ENCODE peak calls at places on chromosome 2, in ten cellular contexts. M is suprapubic skin, A is sigmoid colon, O is GM12878, F is transverse colon, B is H1, N is K562, Q is esophagus muscularis mucosa, P is upper lobe of left lung, K is HepG2. Y is an unnamed sample.

GRCh38 chr2:102147935-102148334 is 5.4 kb downstream of the IL1R1 start:
- DNase-seq in Q (no peak), M (no peak), N (no peak), K (no peak), P (no peak), B (no peak), A (no peak), F (no peak), O (no peak), Y (no peak)

GRCh38 chr2:239831272-239831731 is 193.8 kb downstream of the NDUFA10 start:
- DNase-seq in K (no peak), N (no peak), A (peak; percentile 63), O (no peak), M (peak; percentile 56), B (peak; percentile 52), P (no peak), Q (peak; percentile 90), F (no peak), Y (peak; percentile 17)

GRCh38 chr2:176758426-176758825 is 454.2 kb upstream of the HNRNPA3 start:
- DNase-seq in M (no peak), O (no peak), F (no peak), A (no peak), B (no peak), Q (no peak), K (no peak), N (no peak), P (no peak), Y (no peak)

GRCh38 chr2:216683846-216684245 is 11.5 kb downstream of the IGFBP5 start:
- DNase-seq in O (no peak), B (no peak), F (peak; percentile 54), M (peak; percentile 91), P (no peak), K (peak; percentile 61), Q (peak; percentile 96), N (no peak), A (peak; percentile 95), Y (no peak)

GRCh38 chr2:168434164-168434563 is 21.9 kb upstream of the CERS6 start:
- DNase-seq in M (no peak), A (no peak), K (no peak), P (no peak), O (no peak), F (peak; percentile 56), B (no peak), Q (no peak), N (no peak), Y (peak; percentile 52)

GRCh38 chr2:239830718-239831271 is 194.3 kb downstream of the NDUFA10 start:
- DNase-seq in B (peak; percentile 33), K (no peak), A (peak; percentile 62), P (no peak), F (no peak), O (no peak), M (peak; percentile 57), N (no peak), Q (peak; percentile 87), Y (peak; percentile 24)

GRCh38 chr2:203799905-203800304 is 67.7 kb upstream of the CTLA4 start:
- DNase-seq in M (no peak), P (no peak), N (no peak), B (no peak), K (no peak), O (peak; percentile 62), Q (no peak), F (no peak), A (no peak), Y (no peak)

GRCh38 chr2:23005469-23005868 is 379.5 kb upstream of the KLHL29 start:
- DNase-seq in M (no peak), N (no peak), P (no peak), Q (no peak), F (no peak), O (no peak), A (no peak), B (no peak), K (no peak), Y (no peak)

GRCh38 chr2:66794115-66794514 is 359.2 kb downstream of the MEIS1 start:
- DNase-seq in Q (no peak), K (no peak), O (no peak), P (no peak), M (no peak), A (peak; percentile 65), N (no peak), B (no peak), F (no peak), Y (no peak)

GRCh38 chr2:197054437-197054836 is 127.9 kb upstream of the PGAP1 start:
- DNase-seq in F (no peak), A (no peak), Q (no peak), P (no peak), K (no peak), O (no peak), B (no peak), M (no peak), N (no peak), Y (no peak)

GRCh38 chr2:72917875-72918660 is 749 bp downstream of the EMX1 start:
- DNase-seq in M (peak; percentile 59), N (no peak), A (peak; percentile 55), O (no peak), Q (no peak), P (peak; percentile 87), K (no peak), B (peak; percentile 71), F (no peak), Y (peak; percentile 24)

GRCh38 chr2:23630961-23631360 is 246.0 kb downstream of the KLHL29 start:
- DNase-seq in B (no peak), M (no peak), F (no peak), N (no peak), Q (no peak), K (no peak), O (no peak), P (no peak), A (no peak), Y (no peak)

GRCh38 chr2:10864888-10865551 is 46.7 kb upstream of the KCNF1 start:
- DNase-seq in N (no peak), K (no peak), B (no peak), P (no peak), F (no peak), Q (no peak), O (peak; percentile 66), M (no peak), A (no peak), Y (no peak)

GRCh38 chr2:66428986-66429612 is 5.8 kb upstream of the MEIS1 start:
- DNase-seq in B (no peak), F (no peak), Q (no peak), M (no peak), A (no peak), O (no peak), P (no peak), N (peak; percentile 36), K (peak; percentile 61), Y (no peak)

GRCh38 chr2:176110975-176111663 is 4.0 kb downstream of the HOXD11 start:
- DNase-seq in Q (no peak), K (peak; percentile 50), O (no peak), N (peak; percentile 73), M (no peak), P (no peak), A (no peak), F (peak; percentile 69), B (peak; percentile 84), Y (no peak)

GRCh38 chr2:19932928-19933327 is 31.1 kb upstream of the TTC32 start:
- DNase-seq in K (no peak), A (no peak), N (no peak), Q (no peak), O (no peak), P (no peak), B (no peak), M (no peak), F (no peak), Y (no peak)

GRCh38 chr2:73925853-73926492 is 707 bp upstream of the DGUOK start:
- DNase-seq in P (no peak), K (no peak), M (peak; percentile 69), B (no peak), A (peak; percentile 64), N (no peak), Q (no peak), F (peak; percentile 81), O (no peak), Y (peak; percentile 47)

GRCh38 chr2:64644240-64645013 is 9.3 kb downstream of the SERTAD2 start:
- DNase-seq in Q (no peak), M (peak; percentile 89), P (peak; percentile 79), A (peak; percentile 92), F (peak; percentile 72), K (peak; percentile 62), O (no peak), B (peak; percentile 75), N (peak; percentile 89), Y (peak; percentile 64)

GRCh38 chr2:48954935-48955334 is 199.4 kb downstream of the FSHR start:
- DNase-seq in P (no peak), Q (no peak), K (no peak), F (no peak), B (no peak), N (no peak), M (no peak), O (no peak), A (no peak), Y (no peak)

GRCh38 chr2:60936757-60937156 is 55.4 kb downstream of the REL start:
- DNase-seq in B (no peak), O (no peak), K (no peak), M (no peak), F (no peak), N (no peak), P (no peak), A (no peak), Q (no peak), Y (no peak)
- TF ChIP-seq POLR2AphosphoS5 in B (no peak), O (no peak), K (no peak), M (no peak), F (no peak), N (no peak), P (no peak), A (no peak), Q (no peak), Y (no peak)

GRCh38 chr2:28332696-28333095 is 60.0 kb upstream of the FOSL2 start:
- DNase-seq in K (no peak), B (no peak), N (no peak), P (no peak), M (no peak), A (no peak), F (no peak), O (no peak), Q (no peak), Y (no peak)
- H3K27ac ChIP-seq in K (no peak overlapping the region), B (no peak overlapping the region), N (no peak overlapping the region), P (no peak overlapping the region), M (no peak overlapping the region), A (peak overlapping the region; percentile 56), F (no peak overlapping the region), O (no peak overlapping the region), Q (no peak overlapping the region), Y (no peak overlapping the region)

DNA sequence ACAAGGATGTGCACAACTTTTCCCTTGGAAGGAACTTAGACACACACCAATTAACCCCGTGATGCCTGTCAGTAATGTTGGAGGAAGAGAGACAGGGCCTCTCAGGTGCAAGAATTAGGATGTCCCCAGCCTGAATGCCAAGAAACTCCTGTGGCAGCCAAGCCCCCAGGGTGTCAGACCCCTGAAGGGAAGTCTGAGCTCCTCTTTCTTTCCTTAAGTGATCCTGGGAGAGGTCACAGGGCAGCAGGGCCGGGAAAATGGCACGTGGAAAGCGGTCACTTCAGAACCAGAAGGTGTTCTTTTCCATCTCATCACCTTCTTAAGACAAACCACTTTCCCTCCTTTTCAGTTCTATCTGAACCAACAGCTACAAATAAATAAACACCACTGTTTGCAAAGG is 185.9 kb downstream of the ANAPC1 start:
- DNase-seq in B (no peak), N (no peak), O (no peak), F (no peak), P (no peak), K (no peak), A (peak; percentile 46), Q (no peak), M (no peak), Y (no peak)
- TF ChIP-seq EP300 in B (no peak), N (no peak), O (no peak), F (no peak), P (no peak), K (no peak), A (no peak), Q (no peak), M (no peak), Y (no peak)

GRCh38 chr2:56376699-56377665 is 193.2 kb downstream of the CCDC85A start:
- DNase-seq in K (no peak), P (no peak), M (no peak), Q (no peak), F (no peak), B (no peak), O (no peak), A (no peak), N (no peak), Y (no peak)
- TF ChIP-seq POLR2AphosphoS5 in K (no peak), P (no peak), M (no peak), Q (no peak), F (no peak), B (no peak), O (no peak), A (no peak), N (no peak), Y (no peak)

Y was measured in stomach.